ENCODE peak calls at places on chromosome 16, in eight cellular contexts. E is cardiac muscle cell; Z is adipocyte; L is A549; V is GF-D8; H is MM.1S; I is stimulated activated CD8-positive, alpha-beta memory T cell treated with anti-CD3 and anti-CD28 coated beads, Interleukin-4, amount 100 ng/mL, for 1 hour; G is ecto neural progenitor cell. U is an unnamed sample.
A peak's percentile ranks its signal among the peaks of the same experiment; 100 is the strongest.

GRCh38 chr16:86509759-86510464 is 415 bp upstream of the FOXF1 start:
- DNase-seq in L (no peak), H (no peak), G (peak; percentile 74), V (no peak), Z (peak; percentile 92), E (peak; percentile 76), I (no peak), U (peak; percentile 58)

GRCh38 chr16:85231959-85232358 is 119.7 kb upstream of the CIBAR2 start:
- DNase-seq in V (no peak), I (no peak), H (no peak), Z (no peak), E (peak; percentile 61), G (no peak), L (no peak), U (no peak)

GRCh38 chr16:4785758-4786433 is 2.2 kb downstream of the SEPTIN12 start:
- DNase-seq in L (no peak), I (no peak), G (no peak), H (no peak), Z (no peak), E (no peak), V (no peak), U (no peak)

GRCh38 chr16:80682435-80683070 is 121.8 kb downstream of the CDYL2 start:
- DNase-seq in I (no peak), V (no peak), L (no peak), G (no peak), E (peak; percentile 61), Z (peak; percentile 82), H (no peak), U (no peak)

GRCh38 chr16:57538235-57538711 is 1.9 kb upstream of the CCDC102A start:
- DNase-seq in I (no peak), E (no peak), V (no peak), Z (no peak), L (no peak), H (no peak), G (peak; percentile 41), U (peak; percentile 13)

GRCh38 chr16:87457724-87458423 is 35.0 kb downstream of the ZCCHC14 start:
- DNase-seq in H (no peak), L (no peak), G (no peak), E (peak; percentile 90), Z (peak; percentile 91), I (no peak), V (no peak), U (no peak)

GRCh38 chr16:16096161-16096857 is 127.0 kb downstream of the ABCC6 start:
- DNase-seq in G (no peak), L (peak; percentile 40), H (no peak), Z (peak; percentile 74), I (no peak), V (no peak), E (peak; percentile 74), U (peak; percentile 34)

GRCh38 chr16:87210949-87211348 is 106.2 kb downstream of the C16orf95 start:
- DNase-seq in I (no peak), H (no peak), Z (peak; percentile 78), L (no peak), V (no peak), G (no peak), E (peak; percentile 62), U (no peak)

GRCh38 chr16:11691235-11691634 is 23.0 kb downstream of the SNN start:
- DNase-seq in Z (no peak), E (no peak), L (no peak), G (no peak), H (no peak), I (no peak), V (no peak), U (no peak)

GRCh38 chr16:10587622-10588021 is 7.2 kb upstream of the EMP2 start:
- DNase-seq in L (no peak), H (no peak), E (no peak), G (no peak), Z (no peak), I (no peak), V (no peak), U (no peak)

GRCh38 chr16:84953051-84953746 is 58.1 kb downstream of the ZDHHC7 start:
- DNase-seq in V (peak; percentile 35), H (no peak), E (peak; percentile 23), I (no peak), Z (no peak), G (no peak), L (no peak), U (no peak)